ENCODE peak calls at places on chromosomes 1 and 21, in four cellular contexts. G is K562, O is GM12878, I is HepG2. Q is an unnamed sample.

GRCh38 chr1:33640114-33640660 is 167.7 kb downstream of the ZSCAN20 start:
- DNase-seq in G (no peak), O (no peak), I (no peak), Q (no peak)

GRCh38 chr1:89725016-89725380 is 92.1 kb downstream of the LRRC8C start:
- DNase-seq in I (no peak), G (no peak), O (no peak), Q (no peak)

GRCh38 chr1:199173356-199173755 is 534.5 kb downstream of the PTPRC start:
- DNase-seq in G (no peak), O (peak; percentile 92), I (no peak), Q (no peak)

GRCh38 chr1:12775443-12775842 is 1.9 kb downstream of the PRAMEF12 start:
- DNase-seq in G (no peak), O (no peak), I (no peak), Q (no peak)

GRCh38 chr21:41598561-41599511 is 90.9 kb upstream of the TMPRSS2 start:
- DNase-seq in G (no peak), O (no peak), I (no peak), Q (no peak)

GRCh38 chr1:22317231-22317919 is 134.3 kb upstream of the ZBTB40 start:
- DNase-seq in G (peak; percentile 55), I (no peak), O (no peak), Q (peak; percentile 76)

GRCh38 chr1:66261370-66261769 is 272.6 kb upstream of the SGIP1 start:
- DNase-seq in G (no peak), O (no peak), I (no peak), Q (no peak)

GRCh38 chr1:94193128-94193527 is 44.3 kb downstream of the ARHGAP29 start:
- DNase-seq in I (no peak), G (no peak), O (no peak), Q (no peak)

GRCh38 chr1:28860332-28861073 is 48.5 kb downstream of the OPRD1 start:
- DNase-seq in G (peak; percentile 41), I (no peak), O (no peak), Q (no peak)

GRCh38 chr21:36773111-36773510 is 74.2 kb downstream of the SIM2 start:
- DNase-seq in I (peak; percentile 55), G (no peak), O (no peak), Q (no peak)

GRCh38 chr1:53525595-53525994 is 66.4 kb downstream of the DMRTB1 start:
- DNase-seq in G (peak; percentile 21), O (no peak), I (no peak), Q (peak; percentile 66)

GRCh38 chr21:25733859-25734653 is 648 bp downstream of the ATP5PF start:
- DNase-seq in O (no peak), I (peak; percentile 62), G (peak; percentile 65), Q (peak; percentile 24)

GRCh38 chr1:27342778-27343638 is 1.2 kb downstream of the SYTL1 start:
- DNase-seq in I (peak; percentile 52), O (no peak), G (peak; percentile 56), Q (no peak)

GRCh38 chr1:109379422-109379821 is 18.3 kb downstream of the SORT1 start:
- DNase-seq in O (no peak), G (no peak), I (no peak), Q (no peak)

GRCh38 chr1:10508511-10508951 is 33.8 kb downstream of the PEX14 start:
- DNase-seq in O (no peak), G (no peak), I (no peak), Q (peak; percentile 54)

GRCh38 chr21:25977068-25977611 is 193.4 kb downstream of the APP start:
- DNase-seq in O (no peak), G (no peak), I (no peak), Q (no peak)

GRCh38 chr1:116957646-116958045 is 43.9 kb upstream of the CD101 start:
- DNase-seq in I (no peak), G (no peak), O (no peak), Q (no peak)

GRCh38 chr1:40806724-40807675 is 23.4 kb downstream of the KCNQ4 start:
- DNase-seq in G (no peak), O (no peak), I (no peak), Q (no peak)

GRCh38 chr1:67735220-67735619 is 50.2 kb downstream of the GADD45A start:
- DNase-seq in O (no peak), I (no peak), G (no peak), Q (no peak)

GRCh38 chr1:183080406-183080805 is 57.2 kb downstream of the LAMC1 start:
- DNase-seq in I (no peak), O (no peak), G (no peak), Q (peak; percentile 15)

GRCh38 chr21:35622612-35623011 is 437.7 kb downstream of the SETD4 start:
- DNase-seq in I (no peak), O (no peak), G (no peak), Q (no peak)

GRCh38 chr1:76284842-76285241 is 210.3 kb downstream of the ST6GALNAC3 start:
- DNase-seq in G (no peak), O (no peak), I (no peak), Q (no peak)

GRCh38 chr1:2204384-2205190 is 10.0 kb upstream of the FAAP20 start:
- DNase-seq in G (peak; percentile 88), O (no peak), I (peak; percentile 57), Q (peak; percentile 99)

GRCh38 chr1:179167955-179168354 is 61.5 kb downstream of the ABL2 start:
- DNase-seq in G (no peak), I (no peak), O (no peak), Q (no peak)

GRCh38 chr21:39373634-39374033 is 24.7 kb upstream of the HMGN1 start:
- DNase-seq in G (peak; percentile 68), I (peak; percentile 62), O (no peak), Q (peak; percentile 54)

GRCh38 chr1:2023187-2023586 is 4.0 kb downstream of the GABRD start:
- DNase-seq in G (no peak), O (no peak), I (no peak), Q (no peak)

GRCh38 chr1:174262747-174263241 is 103.5 kb downstream of the RABGAP1L start:
- DNase-seq in O (peak; percentile 11), G (peak; percentile 50), I (peak; percentile 46), Q (peak; percentile 62)

GRCh38 chr1:47684518-47684917 is 246.7 kb downstream of the FOXD2 start:
- DNase-seq in O (no peak), I (no peak), G (no peak), Q (no peak)

GRCh38 chr1:31871703-31872102 is 55.9 kb upstream of the SPOCD1 start:
- DNase-seq in I (peak; percentile 34), G (no peak), O (no peak), Q (no peak)
- TF ChIP-seq RFX5 in I (no peak), G (no peak), O (no peak), Q (no peak)

GRCh38 chr1:162383516-162383915 is 2.0 kb downstream of the C1orf226 start:
- DNase-seq in O (no peak), I (no peak), G (no peak), Q (peak; percentile 8)

GRCh38 chr1:162381941-162382750 is 618 bp downstream of the C1orf226 start:
- DNase-seq in O (no peak), I (no peak), G (no peak), Q (no peak)

GRCh38 chr1:162383091-162383490 is 1.6 kb downstream of the C1orf226 start:
- DNase-seq in O (no peak), I (no peak), G (no peak), Q (no peak)

GRCh38 chr1:162381383-162381782 is at the start of gene C1orf226:
- DNase-seq in G (no peak), I (no peak), O (no peak), Q (no peak)

GRCh38 chr1:162380061-162380846 is 1.3 kb upstream of the C1orf226 start:
- DNase-seq in G (peak; percentile 80), I (no peak), O (no peak), Q (no peak)
- TF ChIP-seq NFIC in G (peak; percentile 39), I (no peak), O (no peak), Q (no peak)

DNA sequence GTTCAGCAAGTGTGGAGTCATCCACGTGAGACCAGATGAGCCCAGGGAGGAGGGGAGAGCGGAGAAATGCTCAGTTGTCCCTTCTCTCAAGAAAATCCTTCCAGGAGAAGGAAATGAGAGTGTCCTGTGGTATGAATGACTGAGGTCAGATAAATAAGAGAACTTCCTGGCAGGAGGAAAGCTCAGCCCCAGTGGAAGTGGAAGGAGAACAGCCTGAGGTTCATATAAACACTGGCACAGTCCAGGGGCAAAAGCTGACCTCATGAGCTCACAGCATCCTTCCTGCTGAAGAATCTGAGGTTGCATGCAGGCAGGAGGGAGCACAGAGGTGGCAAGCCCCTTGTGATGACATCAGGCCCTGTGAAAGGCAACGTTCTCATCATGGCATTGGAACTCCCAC is 97.7 kb downstream of the NAV1 start:
- DNase-seq in I (no peak), O (no peak), G (no peak), Q (no peak)
- TF ChIP-seq RFX5 in I (no peak), O (no peak), G (no peak), Q (no peak)

GRCh38 chr1:8133657-8134430 is 107.7 kb upstream of the ERRFI1 start:
- DNase-seq in O (no peak), G (no peak), I (peak; percentile 53), Q (no peak)
- TF ChIP-seq NFIC in O (no peak), G (no peak), I (no peak), Q (peak; percentile 54)

GRCh38 chr1:114745351-114745750 is 12.4 kb downstream of the CSDE1 start:
- DNase-seq in G (no peak), I (no peak), O (no peak), Q (no peak)
- TF ChIP-seq RFX5 in G (no peak), I (no peak), O (no peak), Q (no peak)

GRCh38 chr1:74436078-74436477 is 76.3 kb downstream of the LRRC53 start:
- DNase-seq in O (no peak), G (no peak), I (no peak), Q (no peak)

GRCh38 chr1:74432325-74432724 is 80.1 kb downstream of the LRRC53 start:
- DNase-seq in O (no peak), I (no peak), G (no peak), Q (no peak)

DNA sequence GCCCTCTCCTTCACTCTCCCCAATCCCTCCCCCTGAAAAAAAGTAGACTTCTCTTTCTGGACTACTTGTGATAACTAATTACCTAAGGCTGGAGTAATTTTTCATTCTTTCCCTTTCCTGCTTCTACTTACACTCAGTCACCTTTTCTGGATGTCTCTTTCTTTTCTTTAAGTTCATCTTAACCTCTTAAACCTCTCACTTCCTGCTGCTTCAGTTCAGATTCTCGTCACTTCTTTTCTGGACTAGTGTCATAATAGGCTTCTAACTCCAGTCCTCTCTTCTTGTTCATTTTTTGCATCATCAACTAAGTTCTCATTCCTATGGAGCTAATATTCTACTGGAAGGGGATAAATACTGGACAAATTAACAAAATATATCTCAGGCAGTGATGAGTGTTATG is 75.4 kb downstream of the LRRC53 start:
- DNase-seq in O (no peak), I (no peak), G (no peak), Q (no peak)
- TF ChIP-seq NFIC in O (no peak), I (no peak), G (no peak), Q (no peak)

GRCh38 chr1:180560868-180561600 is 2.3 kb downstream of the OVAAL start:
- DNase-seq in O (no peak), I (no peak), G (no peak), Q (no peak)
- TF ChIP-seq RFX5 in O (no peak), I (no peak), G (no peak), Q (no peak)

Q was measured in SK-N-SH.